ENCODE peak calls at places on chromosomes 1 and 21, in six cellular contexts. P is NCI-H460, Z is H1, B is left cardiac atrium, Q is COR-L47, C is GM23338. W is an unnamed sample.

GRCh38 chr1:12456979-12457378 is 161.0 kb downstream of the DHRS3 start:
- DNase-seq in P (no peak), Z (no peak), B (no peak), Q (no peak), C (no peak), W (no peak)

GRCh38 chr21:38380391-38381137 is 117.7 kb downstream of the ERG start:
- DNase-seq in P (no peak), Z (no peak), B (no peak), Q (no peak), C (peak), W (no peak)

GRCh38 chr1:39567302-39567701 is 9.3 kb downstream of the PABPC4 start:
- DNase-seq in P (no peak), Z (no peak), B (no peak), Q (no peak), C (no peak), W (no peak)

GRCh38 chr1:21774835-21775541 is 8.0 kb downstream of the USP48 start:
- DNase-seq in P (no peak), Z (no peak), B (no peak), Q (no peak), C (no peak), W (no peak)

GRCh38 chr1:23562138-23562819 is 3.0 kb upstream of the ID3 start:
- DNase-seq in P (peak), Z (peak), B (peak), Q (peak), C (peak), W (no peak)

GRCh38 chr1:69167876-69168275 is 399.8 kb upstream of the LRRC7 start:
- DNase-seq in P (no peak), Z (no peak), B (no peak), Q (no peak), C (no peak), W (no peak)

GRCh38 chr1:95197616-95198252 is 36.3 kb upstream of the RWDD3 start:
- DNase-seq in P (no peak), Z (no peak), B (no peak), Q (no peak), C (no peak), W (no peak)

GRCh38 chr1:230715510-230715909 is 1.6 kb upstream of the AGT start:
- DNase-seq in P (no peak), Z (no peak), B (no peak), Q (no peak), C (peak), W (no peak)

GRCh38 chr1:173411835-173412742 is 65.0 kb upstream of the PRDX6 start:
- DNase-seq in P (no peak), Z (no peak), B (no peak), Q (no peak), C (no peak), W (no peak)

GRCh38 chr1:225813250-225813964 is 3.5 kb downstream of the EPHX1 start:
- DNase-seq in P (peak), Z (no peak), B (peak), Q (peak), C (peak), W (no peak)

GRCh38 chr1:227940791-227941241 is 6.9 kb downstream of the WNT9A start:
- DNase-seq in P (no peak), Z (no peak), B (no peak), Q (no peak), C (no peak), W (no peak)

GRCh38 chr21:15526793-15527192 is 203.0 kb upstream of the USP25 start:
- DNase-seq in P (no peak), Z (no peak), B (no peak), Q (no peak), C (no peak), W (no peak)

GRCh38 chr1:53369761-53370160 is 41.9 kb upstream of the LRP8 start:
- DNase-seq in P (no peak), Z (peak), B (no peak), Q (no peak), C (no peak), W (no peak)

W was measured in iPS DF 6.9.